ENCODE peak calls at places on chromosomes 16 and 17, in seven cellular contexts. N is SK-N-SH, C is H1, U is GM12878, D is K562, M is HepG2, H is GM12892. Q is an unnamed sample.

GRCh38 chr17:39069114-39069756 is 82.2 kb downstream of the PLXDC1 start:
- DNase-seq in N (peak), C (no peak), U (no peak), D (peak), M (peak), H (peak), Q (peak)

GRCh38 chr16:5025171-5025632 is 8.5 kb downstream of the NAGPA start:
- DNase-seq in N (no peak), C (peak), U (no peak), D (peak), M (no peak), H (no peak), Q (no peak)

GRCh38 chr16:49593423-49594040 is 219.9 kb downstream of the C16orf78 start:
- DNase-seq in N (no peak), C (peak), U (no peak), D (no peak), M (no peak), H (no peak), Q (no peak)

GRCh38 chr17:2455956-2456355 is 55.1 kb upstream of the MNT start:
- DNase-seq in N (no peak), C (no peak), U (no peak), D (no peak), M (no peak), H (no peak), Q (no peak)

GRCh38 chr17:76007850-76008165 is 7.2 kb downstream of the CDK3 start:
- DNase-seq in N (no peak), C (no peak), U (no peak), D (no peak), M (no peak), H (no peak), Q (no peak)

GRCh38 chr17:77449908-77450741 is 309.4 kb downstream of the SEC14L1 start:
- DNase-seq in N (peak), C (peak), U (no peak), D (peak), M (peak), H (no peak), Q (no peak)

GRCh38 chr16:65754799-65755691 is 611.4 kb upstream of the CDH5 start:
- DNase-seq in N (peak), C (no peak), U (no peak), D (no peak), M (no peak), H (no peak), Q (no peak)

GRCh38 chr16:77585852-77586251 is 136.5 kb upstream of the NUDT7 start:
- DNase-seq in N (no peak), C (no peak), U (no peak), D (no peak), M (no peak), H (no peak), Q (no peak)

GRCh38 chr16:84726670-84727467 is 27.1 kb downstream of the USP10 start:
- DNase-seq in N (no peak), C (peak), U (peak), D (no peak), M (peak), H (no peak), Q (no peak)

GRCh38 chr16:67529639-67530012 is 997 bp downstream of the RIPOR1 start:
- DNase-seq in N (peak), C (no peak), U (no peak), D (no peak), M (no peak), H (no peak), Q (no peak)

GRCh38 chr17:62732125-62732524 is 76.0 kb downstream of the MARCHF10 start:
- DNase-seq in N (no peak), C (no peak), U (no peak), D (no peak), M (no peak), H (no peak), Q (no peak)

GRCh38 chr17:75845058-75845711 is 981 bp upstream of the UNC13D start:
- DNase-seq in N (peak), C (peak), U (peak), D (peak), M (peak), H (peak), Q (peak)

GRCh38 chr17:47720754-47721533 is 12.1 kb upstream of the TBX21 start:
- DNase-seq in N (peak), C (peak), U (no peak), D (no peak), M (no peak), H (peak), Q (peak)

GRCh38 chr16:31138621-31139578 is 3.4 kb upstream of the PRSS8 start:
- DNase-seq in N (peak), C (peak), U (no peak), D (no peak), M (peak), H (no peak), Q (no peak)

GRCh38 chr16:6528217-6528616 is 804.4 kb upstream of the RBFOX1 start:
- DNase-seq in N (no peak), C (no peak), U (no peak), D (no peak), M (peak), H (no peak), Q (no peak)

GRCh38 chr17:44887016-44887415 is 12.2 kb downstream of the EFTUD2 start:
- DNase-seq in N (no peak), C (no peak), U (no peak), D (no peak), M (no peak), H (no peak), Q (no peak)

GRCh38 chr16:2190659-2191445 is 5.6 kb downstream of the CASKIN1 start:
- DNase-seq in N (no peak), C (no peak), U (no peak), D (no peak), M (peak), H (no peak), Q (no peak)

GRCh38 chr16:2752850-2753522 is 548 bp downstream of the SRRM2 start:
- DNase-seq in N (peak), C (no peak), U (no peak), D (peak), M (peak), H (peak), Q (peak)

GRCh38 chr16:73878616-73879015 is 418.0 kb upstream of the PSMD7 start:
- DNase-seq in N (peak), C (no peak), U (peak), D (peak), M (peak), H (no peak), Q (peak)

GRCh38 chr17:40950176-40950575 is 12.7 kb upstream of the KRT23 start:
- DNase-seq in N (no peak), C (no peak), U (no peak), D (no peak), M (no peak), H (no peak), Q (no peak)

GRCh38 chr16:63410594-63410993 is 1374.4 kb upstream of the CDH8 start:
- DNase-seq in N (no peak), C (no peak), U (no peak), D (no peak), M (no peak), H (no peak), Q (no peak)

GRCh38 chr17:2090804-2091534 is 36.1 kb downstream of the HIC1 start:
- DNase-seq in N (peak), C (peak), U (no peak), D (no peak), M (no peak), H (no peak), Q (no peak)

GRCh38 chr17:31156326-31156725 is 61.5 kb downstream of the NF1 start:
- DNase-seq in N (no peak), C (no peak), U (no peak), D (no peak), M (no peak), H (no peak), Q (no peak)

GRCh38 chr17:31152271-31152670 is 57.5 kb downstream of the NF1 start:
- DNase-seq in N (no peak), C (no peak), U (no peak), D (no peak), M (no peak), H (no peak), Q (no peak)

GRCh38 chr17:31158741-31159377 is 64.1 kb downstream of the NF1 start:
- DNase-seq in N (no peak), C (no peak), U (no peak), D (no peak), M (no peak), H (no peak), Q (no peak)

DNA sequence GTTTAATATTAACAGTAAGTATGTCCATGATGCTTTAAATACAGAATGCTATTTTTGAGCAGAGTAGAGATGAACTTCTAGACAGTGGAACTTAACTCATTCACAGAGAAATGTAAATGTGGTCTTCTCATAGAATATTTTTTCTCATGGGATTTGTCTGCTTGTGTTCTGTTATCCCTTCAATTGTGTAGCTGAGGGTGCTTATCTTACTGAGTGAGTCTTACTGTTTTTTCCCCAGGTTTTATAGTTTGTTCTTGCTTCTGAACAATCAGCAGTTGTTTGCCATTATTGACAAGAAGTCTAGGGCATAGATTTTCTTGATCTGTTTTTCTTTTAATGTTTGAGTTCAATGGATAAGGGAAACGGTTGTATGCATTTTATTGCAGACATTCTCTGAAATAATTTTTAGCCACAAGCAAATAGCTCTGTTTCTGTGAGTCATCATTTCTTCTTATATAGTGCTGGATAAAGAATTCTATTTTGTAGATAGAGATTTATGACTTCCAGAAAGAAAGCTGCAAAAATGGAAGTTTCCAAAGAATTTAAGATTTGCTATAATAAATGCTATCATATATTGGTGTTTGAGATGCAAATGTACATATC is 60.5 kb downstream of the NF1 start:
- DNase-seq in N (no peak), C (no peak), U (no peak), D (no peak), M (no peak), H (no peak), Q (no peak)
- TF ChIP-seq TAF1 in N (no peak), C (no peak), U (no peak), D (no peak), M (no peak), H (no peak), Q (no peak)

GRCh38 chr17:703081-703875 is 11.4 kb downstream of the VPS53 start:
- DNase-seq in N (no peak), C (no peak), U (no peak), D (no peak), M (no peak), H (no peak), Q (no peak)
- TF ChIP-seq TAF1 in N (no peak), C (no peak), U (no peak), D (no peak), M (no peak), H (no peak), Q (no peak)

DNA sequence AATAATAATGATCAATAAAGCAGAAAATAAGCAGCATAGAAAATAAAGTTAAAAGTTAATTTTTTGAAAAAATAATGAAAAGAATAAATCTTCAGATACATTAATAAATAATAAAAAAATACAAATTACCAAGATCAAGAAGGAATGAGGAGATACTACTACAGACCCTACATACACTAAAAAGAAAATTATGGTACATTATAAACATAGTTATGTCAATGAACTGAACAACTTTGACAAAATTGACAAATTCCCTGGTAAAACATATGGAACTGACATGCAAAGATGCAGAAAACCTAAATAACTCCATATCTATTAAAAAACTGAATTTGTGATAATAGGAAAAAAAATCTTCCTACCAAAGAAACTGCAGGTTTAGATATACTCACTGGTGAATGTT is 456.7 kb downstream of the PMP22 start:
- DNase-seq in N (no peak), C (no peak), U (no peak), D (no peak), M (no peak), H (no peak), Q (no peak)
- TF ChIP-seq TAF1 in N (no peak), C (no peak), U (no peak), D (no peak), M (no peak), H (no peak), Q (no peak)

GRCh38 chr17:66425751-66426396 is 123.5 kb downstream of the PRKCA start:
- DNase-seq in N (no peak), C (no peak), U (no peak), D (no peak), M (no peak), H (no peak), Q (no peak)

GRCh38 chr17:66427134-66427533 is 124.7 kb downstream of the PRKCA start:
- DNase-seq in N (no peak), C (no peak), U (no peak), D (no peak), M (no peak), H (no peak), Q (no peak)

GRCh38 chr17:66423436-66423922 is 121.1 kb downstream of the PRKCA start:
- DNase-seq in N (no peak), C (no peak), U (no peak), D (no peak), M (no peak), H (no peak), Q (no peak)

GRCh38 chr17:66429680-66430079 is 127.3 kb downstream of the PRKCA start:
- DNase-seq in N (no peak), C (no peak), U (no peak), D (no peak), M (no peak), H (no peak), Q (no peak)

GRCh38 chr17:66426397-66427033 is 124.1 kb downstream of the PRKCA start:
- DNase-seq in N (no peak), C (no peak), U (no peak), D (peak), M (peak), H (no peak), Q (no peak)
- TF ChIP-seq TAF1 in N (no peak), C (no peak), U (no peak), D (no peak), M (no peak), H (no peak), Q (no peak)

Q was measured in GM12891.